ENCODE peak calls at places on chromosomes 3 and 15, in four cellular contexts. R is fibroblast of the aortic adventitia, Q is foreskin keratinocyte, G is RWPE1. I is an unnamed sample.

GRCh38 chr15:92140802-92141201 is 252.9 kb upstream of the ST8SIA2 start:
- DNase-seq in R (no peak), G (peak), Q (peak), I (peak)

GRCh38 chr3:18422972-18423371 is 2.2 kb downstream of the SATB1 start:
- DNase-seq in G (no peak), Q (no peak), R (no peak), I (no peak)

GRCh38 chr3:137946341-137946973 is 63.5 kb upstream of the CLDN18 start:
- DNase-seq in R (peak), G (peak), Q (peak), I (peak)

GRCh38 chr15:33112541-33113105 is 81.9 kb downstream of the FMN1 start:
- DNase-seq in R (no peak), G (no peak), Q (no peak), I (no peak)

GRCh38 chr3:130395916-130396315 is 50.4 kb downstream of the COL6A5 start:
- DNase-seq in G (peak), Q (peak), R (no peak), I (peak)

GRCh38 chr3:159185443-159186050 is 383.7 kb downstream of the MFSD1 start:
- DNase-seq in Q (no peak), R (no peak), G (no peak), I (no peak)

GRCh38 chr15:65757256-65757655 is 34.8 kb downstream of the DENND4A start:
- DNase-seq in G (no peak), R (no peak), Q (no peak), I (no peak)

GRCh38 chr3:170275832-170276231 is 53.6 kb downstream of the PRKCI start:
- DNase-seq in R (no peak), Q (no peak), G (no peak), I (no peak)

GRCh38 chr3:7190094-7190493 is 329.2 kb downstream of the GRM7 start:
- DNase-seq in G (no peak), Q (no peak), R (no peak), I (no peak)

GRCh38 chr3:13612829-13613228 is 63.9 kb downstream of the FBLN2 start:
- DNase-seq in R (peak), Q (peak), G (no peak), I (no peak)

GRCh38 chr15:35533130-35534110 is 12.5 kb downstream of the DPH6 start:
- DNase-seq in Q (peak), R (peak), G (no peak), I (no peak)

GRCh38 chr3:67647390-67647878 is 7.0 kb downstream of the SUCLG2 start:
- DNase-seq in Q (peak), R (peak), G (peak), I (peak)

GRCh38 chr3:128554465-128555097 is 61.6 kb upstream of the GATA2 start:
- DNase-seq in G (no peak), Q (no peak), R (no peak), I (no peak)

GRCh38 chr3:119769394-119770149 is 12.3 kb upstream of the NR1I2 start:
- DNase-seq in Q (no peak), G (no peak), R (peak), I (no peak)

GRCh38 chr3:161770532-161771386 is 274.2 kb downstream of the OTOL1 start:
- DNase-seq in Q (no peak), G (no peak), R (peak), I (no peak)

GRCh38 chr3:128805771-128806170 is 73.6 kb upstream of the ACAD9 start:
- DNase-seq in R (no peak), Q (peak), G (peak), I (no peak)

GRCh38 chr15:48842501-48842900 is 31.6 kb upstream of the CEP152 start:
- DNase-seq in G (no peak), R (no peak), Q (no peak), I (no peak)

GRCh38 chr15:79978694-79979519 is 7.9 kb upstream of the BCL2A1 start:
- DNase-seq in G (no peak), R (peak), Q (peak), I (no peak)

GRCh38 chr3:171458056-171458856 is 1.9 kb downstream of the TNIK start:
- DNase-seq in R (peak), Q (no peak), G (no peak), I (no peak)

GRCh38 chr15:88529021-88529630 is 17.4 kb downstream of the DET1 start:
- DNase-seq in R (peak), Q (no peak), G (no peak), I (no peak)

GRCh38 chr3:154716170-154716569 is 286.2 kb upstream of the GPR149 start:
- DNase-seq in R (no peak), Q (no peak), G (no peak), I (no peak)

GRCh38 chr3:127535106-127535785 is 55.3 kb downstream of the TPRA1 start:
- DNase-seq in Q (no peak), R (no peak), G (no peak), I (no peak)

DNA sequence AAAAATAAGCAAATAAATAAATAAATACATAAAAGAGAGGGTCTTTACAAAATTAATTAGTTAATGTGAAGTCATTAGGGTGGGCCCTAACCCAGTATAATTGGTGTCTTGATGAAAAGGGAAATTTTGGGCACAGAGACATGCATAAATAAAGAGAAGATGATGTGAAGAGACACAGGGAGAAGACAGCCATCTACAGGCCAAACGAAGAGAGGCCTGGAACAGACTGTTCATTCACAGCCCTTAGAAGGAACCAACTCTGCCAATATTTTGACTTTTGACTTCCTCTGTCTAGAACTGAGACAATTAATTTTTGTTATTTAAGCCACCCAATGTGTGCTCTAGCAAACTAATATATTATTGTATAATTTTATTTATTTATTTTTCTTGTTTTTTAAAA is 29.6 kb upstream of the SELENOK start:
- DNase-seq in G (no peak), R (peak), Q (no peak), I (no peak)
- TF ChIP-seq CTCF in G (peak), R (peak), Q (peak), I (no peak)

GRCh38 chr3:107794664-107795443 is 272.1 kb downstream of the BBX start:
- DNase-seq in G (peak), Q (no peak), R (peak), I (no peak)
- TF ChIP-seq CTCF in G (no peak), Q (peak), R (peak), I (no peak)

GRCh38 chr3:125398952-125399351 is 23.8 kb upstream of the ZNF148 start:
- DNase-seq in G (peak), R (no peak), Q (peak), I (peak)

GRCh38 chr3:125406070-125406469 is 30.9 kb upstream of the ZNF148 start:
- DNase-seq in R (no peak), G (no peak), Q (no peak), I (no peak)

GRCh38 chr3:125401402-125401801 is 26.3 kb upstream of the ZNF148 start:
- DNase-seq in R (peak), G (no peak), Q (peak), I (no peak)

DNA sequence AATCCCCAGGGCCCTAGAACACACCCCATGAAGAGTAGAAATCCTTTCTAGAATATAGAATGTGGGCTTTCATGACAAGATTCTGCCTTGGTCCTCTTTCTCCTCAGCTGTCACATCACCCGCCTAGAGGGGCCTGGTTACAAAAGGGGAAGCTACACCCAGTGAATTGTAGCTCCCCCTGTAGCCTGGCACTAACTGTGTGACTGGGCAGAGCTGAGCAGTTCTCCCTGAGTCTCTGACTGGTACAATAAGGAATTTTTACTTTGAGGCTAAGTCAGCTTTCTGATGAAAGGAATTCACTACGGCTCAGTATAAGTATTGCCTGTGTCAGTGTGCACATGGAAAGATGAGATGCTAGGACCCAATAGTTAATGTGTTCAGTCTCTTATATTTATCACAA is 28.7 kb upstream of the ZNF148 start:
- DNase-seq in Q (no peak), G (no peak), R (peak), I (no peak)
- TF ChIP-seq CTCF in Q (peak), G (no peak), R (no peak), I (no peak)

GRCh38 chr15:45618813-45619212 is 16.0 kb upstream of the SQOR start:
- DNase-seq in G (no peak), R (no peak), Q (no peak), I (no peak)
- TF ChIP-seq CTCF in G (no peak), R (no peak), Q (no peak), I (no peak)

DNA sequence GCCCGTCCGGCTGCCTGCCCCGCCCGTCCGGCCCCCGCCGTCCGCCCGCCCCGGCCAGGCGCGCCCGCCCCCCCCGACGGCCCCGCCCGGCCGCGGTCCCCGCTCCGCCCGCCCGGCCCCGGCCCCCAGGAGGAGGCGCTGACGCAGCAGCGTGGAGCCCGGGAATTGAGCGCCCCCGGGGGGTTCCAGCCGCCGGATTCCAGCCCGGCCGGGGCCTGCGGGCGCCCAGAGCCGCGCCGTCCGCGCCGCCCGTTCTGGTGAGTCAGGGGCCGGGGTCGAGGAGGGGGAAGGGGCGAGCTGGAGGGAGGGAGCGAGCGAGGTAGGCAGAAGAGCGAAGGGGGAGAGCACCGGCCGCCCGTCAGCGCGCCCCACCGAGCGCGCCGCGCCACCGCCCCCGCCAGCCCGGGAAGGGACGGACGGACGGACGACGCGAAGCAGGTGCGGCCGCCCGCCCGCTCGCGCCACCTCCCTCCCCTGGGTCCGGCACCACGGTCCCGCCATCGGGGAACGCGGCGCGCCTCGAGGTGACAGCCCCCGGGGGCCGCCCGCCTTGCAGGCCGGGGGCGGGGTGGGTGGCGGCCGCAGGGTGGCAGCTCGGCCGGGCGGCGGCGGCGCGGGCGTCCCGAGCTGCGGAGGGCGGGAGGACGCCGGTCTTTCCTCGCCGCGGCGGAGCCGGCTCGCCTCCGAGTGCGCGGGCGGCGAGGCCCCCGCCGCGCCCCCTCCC is 421 bp downstream of the BAHD1 start:
- DNase-seq in R (no peak), Q (no peak), G (no peak), I (no peak)
- TF ChIP-seq CTCF in R (peak), Q (peak), G (peak), I (no peak)

GRCh38 chr3:46717447-46718231 is at the start of gene PRSS50:
- DNase-seq in Q (no peak), R (no peak), G (no peak), I (no peak)
- TF ChIP-seq CTCF in Q (peak), R (no peak), G (peak), I (peak)

GRCh38 chr3:173225351-173225750 is 84.3 kb upstream of the SPATA16 start:
- DNase-seq in G (no peak), Q (no peak), R (no peak), I (peak)
- TF ChIP-seq CTCF in G (no peak), Q (no peak), R (no peak), I (no peak)

GRCh38 chr3:174218011-174218410 is 641.1 kb upstream of the NAALADL2 start:
- DNase-seq in R (peak), G (no peak), Q (peak), I (no peak)

GRCh38 chr3:174219738-174220137 is 639.4 kb upstream of the NAALADL2 start:
- DNase-seq in R (no peak), Q (no peak), G (no peak), I (no peak)

GRCh38 chr3:174216948-174217718 is 642.0 kb upstream of the NAALADL2 start:
- DNase-seq in Q (no peak), R (no peak), G (no peak), I (no peak)

GRCh38 chr3:174215426-174215825 is 643.7 kb upstream of the NAALADL2 start:
- DNase-seq in R (no peak), Q (no peak), G (no peak), I (no peak)

DNA sequence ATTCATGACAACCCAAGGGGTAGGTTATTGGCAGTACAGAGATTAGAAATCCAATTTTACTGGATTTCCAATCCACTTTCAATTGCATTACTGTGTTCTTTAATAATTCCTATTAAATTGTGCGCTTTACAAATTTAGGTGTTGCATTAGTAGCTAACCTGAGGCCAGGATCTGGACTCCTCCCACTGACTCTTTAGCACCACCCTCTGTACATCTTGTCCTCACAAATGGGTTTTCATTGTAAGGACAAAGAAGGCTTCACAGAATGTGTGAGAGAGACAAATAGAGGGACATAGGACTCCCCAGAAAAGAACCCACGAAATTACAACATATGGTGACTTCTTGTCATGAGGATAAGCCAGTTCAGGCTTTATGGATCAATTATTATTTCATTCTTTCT is 643.1 kb upstream of the NAALADL2 start:
- DNase-seq in G (no peak), Q (no peak), R (no peak), I (no peak)
- TF ChIP-seq CTCF in G (no peak), Q (no peak), R (no peak), I (no peak)